ENCODE peak calls at places on chromosomes 11 and 22, in four cellular contexts. D is sigmoid colon, C is uterus, I is heart right ventricle. U is an unnamed sample. For H3K4me1, the result is how much of the 10 kb centered on the place peaks cover.

GRCh38 chr11:76742912-76743311 is 40.2 kb upstream of the TSKU start:
- DNase-seq in D (no peak), I (no peak), C (no peak), U (no peak)

GRCh38 chr11:45921561-45922424 is 663 bp upstream of the LARGE2 start:
- DNase-seq in C (no peak), D (peak), I (no peak), U (peak)

GRCh38 chr11:114847599-114847998 is 169.3 kb downstream of the NXPE2 start:
- DNase-seq in C (no peak), D (no peak), I (no peak), U (no peak)

GRCh38 chr11:65440831-65441499 is 18.4 kb downstream of the NEAT1 start:
- DNase-seq in D (peak), C (peak), I (no peak), U (peak)

GRCh38 chr11:78652866-78653265 is 78.2 kb upstream of the NARS2 start:
- DNase-seq in I (no peak), D (no peak), C (no peak), U (no peak)

GRCh38 chr11:118893662-118894061 is 10.0 kb downstream of the CXCR5 start:
- DNase-seq in C (no peak), D (no peak), I (no peak), U (no peak)

GRCh38 chr11:18010977-18011586 is 1.8 kb downstream of the SERGEF start:
- DNase-seq in C (no peak), I (no peak), D (no peak), U (no peak)

GRCh38 chr22:33921576-33922181 is 1.4 kb upstream of the LARGE1 start:
- DNase-seq in D (peak), C (peak), I (peak), U (peak)

GRCh38 chr11:33651555-33651954 is 49.1 kb downstream of the C11orf91 start:
- DNase-seq in D (no peak), I (no peak), C (no peak), U (no peak)

GRCh38 chr11:103877221-103877620 is 159.2 kb upstream of the DDI1 start:
- DNase-seq in D (no peak), C (no peak), I (no peak), U (no peak)

GRCh38 chr22:50261615-50262459 is at the start of gene MAPK12:
- DNase-seq in C (no peak), I (peak), D (no peak), U (no peak)

GRCh38 chr11:132718711-132719641 is 813.3 kb downstream of the OPCML start:
- DNase-seq in C (no peak), D (no peak), I (no peak), U (no peak)

GRCh38 chr11:14971865-14972580 is at the start of gene CALCA:
- DNase-seq in I (no peak), D (no peak), C (no peak), U (no peak)

GRCh38 chr11:126140932-126141291 is 70.5 kb downstream of the RPUSD4 start:
- DNase-seq in C (peak), I (peak), D (peak), U (peak)

GRCh38 chr11:47552086-47552580 is 799 bp downstream of the CELF1 start:
- DNase-seq in C (peak), D (peak), I (no peak), U (no peak)

GRCh38 chr11:14124886-14125285 is 162.4 kb downstream of the SPON1 start:
- DNase-seq in C (no peak), I (no peak), D (no peak), U (no peak)

GRCh38 chr11:119863811-119864601 is 135.0 kb upstream of the NECTIN1 start:
- DNase-seq in C (no peak), D (no peak), I (no peak), U (no peak)

GRCh38 chr11:115739878-115740277 is 235.7 kb upstream of the CADM1 start:
- DNase-seq in D (no peak), I (no peak), C (no peak), U (no peak)

GRCh38 chr22:49307071-49307830 is 520.4 kb downstream of the BRD1 start:
- DNase-seq in I (no peak), D (peak), C (no peak), U (no peak)

GRCh38 chr11:128848815-128849455 is 18.2 kb downstream of the KCNJ1 start:
- DNase-seq in I (peak), C (no peak), D (no peak), U (no peak)

GRCh38 chr11:130894322-130895025 is 21.8 kb downstream of the SNX19 start:
- DNase-seq in D (peak), I (peak), C (peak), U (peak)

GRCh38 chr11:17782938-17783337 is 48.4 kb downstream of the KCNC1 start:
- DNase-seq in I (no peak), D (no peak), C (no peak), U (no peak)

GRCh38 chr11:35662649-35663407 is at the start of gene TRIM44:
- DNase-seq in C (peak), D (peak), I (peak), U (peak)

GRCh38 chr11:9260182-9261146 is 4.7 kb downstream of the DENND5A start:
- DNase-seq in C (no peak), I (no peak), D (no peak), U (no peak)

GRCh38 chr22:25752615-25753214 is 10.7 kb downstream of the MYO18B start:
- DNase-seq in I (no peak), C (no peak), D (no peak), U (no peak)

GRCh38 chr11:68107689-68108088 is 13.5 kb downstream of the CHKA start:
- DNase-seq in D (peak), C (no peak), I (no peak), U (no peak)

GRCh38 chr11:7546324-7546791 is 32.6 kb downstream of the PPFIBP2 start:
- DNase-seq in C (peak), D (no peak), I (no peak), U (peak)

GRCh38 chr11:117950999-117951961 is 22.1 kb upstream of the TMPRSS13 start:
- DNase-seq in C (no peak), D (no peak), I (no peak), U (no peak)

GRCh38 chr22:17548756-17549035 is 14.6 kb upstream of the SLC25A18 start:
- DNase-seq in C (no peak), D (no peak), I (no peak), U (no peak)

GRCh38 chr11:96228472-96228871 is 114.5 kb downstream of the MAML2 start:
- DNase-seq in C (peak), D (peak), I (peak), U (peak)

GRCh38 chr11:101582242-101583052 is 1.4 kb downstream of the TRPC6 start:
- DNase-seq in D (no peak), I (no peak), C (peak), U (no peak)

GRCh38 chr11:119481667-119482400 is 58.9 kb upstream of the THY1 start:
- DNase-seq in D (no peak), C (peak), I (peak), U (no peak)

GRCh38 chr22:37228106-37229011 is 15.7 kb downstream of the RAC2 start:
- DNase-seq in D (no peak), C (no peak), I (no peak), U (no peak)
- H3K4me1 ChIP-seq in D (under half), C (under half), I (half or more), U (under half)

DNA sequence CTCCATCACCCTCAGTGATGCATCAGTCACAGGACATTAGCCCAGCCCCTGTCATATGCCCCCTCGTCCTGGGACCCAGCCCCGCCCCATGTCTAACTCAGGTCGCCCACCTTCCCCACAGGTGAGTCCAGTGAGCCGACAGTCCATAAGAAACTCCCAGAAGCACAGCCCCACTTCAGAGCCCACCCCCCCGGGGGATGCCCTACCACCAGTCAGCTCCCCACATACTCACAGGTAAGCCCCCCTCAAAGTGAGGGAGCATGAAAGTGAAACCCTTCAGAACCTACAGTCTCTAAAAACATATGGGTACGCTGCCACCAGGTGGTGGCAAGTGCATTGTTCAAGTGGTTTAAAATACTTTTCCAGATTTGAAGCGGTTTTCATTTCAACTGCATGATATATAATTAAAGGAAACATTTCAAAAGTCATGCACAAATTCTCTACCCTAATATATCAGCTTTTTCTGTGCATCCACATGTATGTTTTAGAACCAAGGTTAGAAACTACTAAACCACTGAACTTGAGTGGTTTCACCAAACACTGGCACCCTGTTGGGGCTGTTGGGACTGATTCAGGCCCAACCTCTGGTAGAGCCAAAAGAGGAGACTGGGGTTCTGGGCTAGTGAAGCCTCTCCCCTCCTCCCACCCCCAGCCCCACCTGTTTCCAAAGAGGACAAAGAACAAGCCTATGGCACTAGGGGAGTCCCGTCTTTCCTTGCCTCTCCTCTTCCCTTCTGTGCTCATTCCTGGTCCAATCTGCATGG is 17.3 kb downstream of the EPS8L2 start:
- DNase-seq in D (no peak), C (no peak), I (no peak), U (no peak)
- H3K4me1 ChIP-seq in D (under half), C (under half), I (half or more), U (under half)

GRCh38 chr11:63843042-63843441 is 4.1 kb downstream of the MARK2 start:
- DNase-seq in D (no peak), I (no peak), C (no peak), U (peak)
- H3K4me1 ChIP-seq in D (under half), I (half or more), C (under half), U (under half)

GRCh38 chr11:12126352-12127019 is 16.1 kb downstream of the MICAL2 start:
- DNase-seq in C (no peak), I (no peak), D (no peak), U (no peak)

GRCh38 chr11:12127206-12127898 is 17.0 kb downstream of the MICAL2 start:
- DNase-seq in I (no peak), D (no peak), C (no peak), U (no peak)

GRCh38 chr11:12130180-12130980 is 20.0 kb downstream of the MICAL2 start:
- DNase-seq in D (no peak), C (no peak), I (no peak), U (no peak)

GRCh38 chr11:12128191-12128841 is 17.9 kb downstream of the MICAL2 start:
- DNase-seq in I (no peak), D (no peak), C (no peak), U (no peak)

GRCh38 chr11:12129227-12129626 is 18.8 kb downstream of the MICAL2 start:
- DNase-seq in C (no peak), I (no peak), D (no peak), U (no peak)
- H3K4me1 ChIP-seq in C (under half), I (half or more), D (under half), U (under half)

GRCh38 chr11:44654057-44654456 is 72.7 kb upstream of the TSPAN18 start:
- DNase-seq in D (no peak), I (no peak), C (no peak), U (no peak)

GRCh38 chr11:44659641-44660040 is 67.1 kb upstream of the TSPAN18 start:
- DNase-seq in C (no peak), I (peak), D (peak), U (peak)

GRCh38 chr11:44661311-44661717 is 65.4 kb upstream of the TSPAN18 start:
- DNase-seq in I (no peak), D (no peak), C (no peak), U (no peak)

GRCh38 chr11:44654596-44654995 is 72.2 kb upstream of the TSPAN18 start:
- DNase-seq in D (no peak), C (no peak), I (no peak), U (no peak)

GRCh38 chr11:44658451-44658850 is 68.3 kb upstream of the TSPAN18 start:
- DNase-seq in I (no peak), C (no peak), D (no peak), U (no peak)
- H3K4me1 ChIP-seq in I (under half), C (under half), D (under half), U (under half)

GRCh38 chr11:3955299-3955665 is 99.8 kb downstream of the STIM1 start:
- DNase-seq in D (no peak), C (no peak), I (no peak), U (no peak)

GRCh38 chr11:3954448-3955298 is 99.2 kb downstream of the STIM1 start:
- DNase-seq in C (no peak), I (no peak), D (no peak), U (no peak)

GRCh38 chr11:3953327-3953726 is 97.9 kb downstream of the STIM1 start:
- DNase-seq in D (no peak), I (no peak), C (no peak), U (no peak)

GRCh38 chr11:3950996-3951662 is 95.7 kb downstream of the STIM1 start:
- DNase-seq in I (no peak), D (no peak), C (no peak), U (no peak)

GRCh38 chr11:3952715-3953114 is 97.3 kb downstream of the STIM1 start:
- DNase-seq in I (no peak), C (no peak), D (no peak), U (no peak)
- H3K4me1 ChIP-seq in I (half or more), C (under half), D (under half), U (under half)

DNA sequence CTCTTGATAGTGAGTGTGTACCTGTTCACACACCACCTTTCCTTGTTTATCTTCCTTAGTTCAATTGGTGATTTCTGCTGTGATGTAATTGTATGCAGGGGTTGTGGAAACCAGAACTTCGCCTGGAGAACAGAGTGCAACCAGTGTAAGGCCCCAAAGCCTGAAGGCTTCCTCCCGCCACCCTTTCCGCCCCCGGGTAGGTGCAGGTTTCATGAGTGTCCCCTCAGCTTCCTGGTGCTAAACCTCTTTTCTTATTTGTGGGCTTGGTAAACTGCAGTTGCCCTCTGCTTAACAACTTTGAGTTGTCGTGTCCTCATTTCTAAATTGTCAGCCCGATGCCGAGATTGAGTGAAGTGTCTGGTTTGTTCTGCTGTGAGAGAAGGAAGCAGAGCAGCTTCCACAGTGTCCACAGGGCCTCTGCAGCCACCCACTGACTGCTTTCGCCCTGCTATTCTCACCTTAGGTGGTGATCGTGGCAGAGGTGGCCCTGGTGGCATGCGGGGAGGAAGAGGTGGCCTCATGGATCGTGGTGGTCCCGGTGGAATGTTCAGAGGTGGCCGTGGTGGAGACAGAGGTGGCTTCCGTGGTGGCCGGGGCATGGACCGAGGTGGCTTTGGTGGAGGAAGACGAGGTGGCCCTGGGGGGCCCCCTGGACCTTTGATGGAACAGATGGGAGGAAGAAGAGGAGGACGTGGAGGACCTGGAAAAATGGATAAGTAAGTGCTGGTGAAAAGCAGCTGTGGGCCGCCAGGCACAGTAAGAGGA is 7.1 kb upstream of the GAS2L1 start:
- DNase-seq in C (no peak), I (no peak), D (no peak), U (no peak)
- H3K4me1 ChIP-seq in C (under half), I (under half), D (under half), U (under half)

DNA sequence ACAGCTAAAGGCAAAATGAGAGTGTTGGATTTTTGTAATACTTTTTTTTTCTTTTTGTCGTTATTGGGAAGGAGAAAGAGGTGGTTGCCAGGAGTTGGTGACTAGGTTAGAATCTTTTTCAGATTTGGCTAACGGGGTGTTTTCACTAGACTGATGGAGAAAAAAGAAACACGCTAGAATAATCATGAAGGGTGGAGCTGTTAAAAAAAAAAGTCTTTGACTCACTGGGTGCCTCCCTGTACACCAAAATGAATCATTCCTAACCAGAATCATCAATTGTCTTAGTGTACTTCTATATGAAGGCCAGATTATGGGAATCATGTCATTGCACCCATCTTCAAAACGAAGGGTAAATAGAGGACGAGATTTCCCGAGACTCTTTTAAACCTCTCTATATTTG is 12.6 kb downstream of the BLID start:
- DNase-seq in I (no peak), D (no peak), C (no peak), U (no peak)
- H3K4me1 ChIP-seq in I (under half), D (under half), C (under half), U (under half)

GRCh38 chr11:1829039-1829820 is 5.6 kb upstream of the SYT8 start:
- DNase-seq in C (no peak), D (no peak), I (no peak), U (peak)
- H3K4me1 ChIP-seq in C (under half), D (under half), I (under half), U (under half)

DNA sequence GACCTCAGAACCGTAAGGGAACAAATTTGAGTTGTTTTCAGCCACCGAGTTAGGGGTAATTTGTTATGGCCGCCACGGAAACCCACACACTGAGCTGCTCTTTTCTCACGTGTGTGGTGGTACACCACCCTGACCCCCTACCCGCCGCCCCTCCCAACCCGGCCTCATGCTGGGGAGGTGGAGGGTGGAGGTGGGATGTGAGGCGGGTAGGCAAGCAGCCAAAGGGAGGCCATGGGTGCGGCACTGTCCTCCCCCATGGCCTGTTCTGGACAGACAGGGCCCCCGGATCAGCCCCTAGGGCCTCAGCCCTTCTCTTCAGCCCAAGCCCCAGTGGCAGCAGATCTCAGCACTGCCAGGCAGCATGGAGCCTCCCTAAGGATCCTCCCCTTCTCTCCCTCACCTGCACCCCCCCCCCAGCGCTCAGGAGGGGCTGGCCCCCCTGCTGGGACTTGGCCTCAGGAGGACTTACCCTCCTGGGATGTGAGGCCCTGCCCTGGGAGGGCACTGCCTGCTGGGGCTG is 7.9 kb downstream of the PRR5 start:
- DNase-seq in D (no peak), I (no peak), C (no peak), U (no peak)
- H3K4me1 ChIP-seq in D (under half), I (under half), C (under half), U (under half)